ENCODE peak calls at places on chromosomes 1 and 21, in four cellular contexts. T is H9, Z is H1, O is mesendoderm. V is an unnamed sample.

GRCh38 chr1:18320051-18320450 is 160.7 kb upstream of the KLHDC7A start:
- DNase-seq in Z (no peak), O (peak; percentile 34), T (no peak), V (no peak)

GRCh38 chr1:38257374-38257773 is 210.8 kb upstream of the POU3F1 start:
- DNase-seq in T (no peak), O (no peak), Z (no peak), V (no peak)

GRCh38 chr1:10612446-10613160 is 137.9 kb downstream of the PEX14 start:
- DNase-seq in T (peak; percentile 18), Z (no peak), O (no peak), V (no peak)

GRCh38 chr1:41672173-41672572 is 187.7 kb upstream of the EDN2 start:
- DNase-seq in T (no peak), Z (no peak), O (peak; percentile 93), V (peak; percentile 86)

GRCh38 chr1:114505148-114505561 is 5.8 kb downstream of the TRIM33 start:
- DNase-seq in Z (no peak), O (no peak), T (no peak), V (no peak)

GRCh38 chr1:15064217-15064929 is 89.2 kb upstream of the TMEM51 start:
- DNase-seq in O (no peak), T (peak; percentile 42), Z (no peak), V (no peak)

GRCh38 chr1:188027613-188028012 is 1198.9 kb downstream of the PLA2G4A start:
- DNase-seq in O (peak; percentile 11), Z (no peak), T (no peak), V (peak; percentile 97)

GRCh38 chr1:200154069-200154767 is 126.7 kb downstream of the NR5A2 start:
- DNase-seq in T (no peak), Z (no peak), O (peak; percentile 81), V (peak; percentile 16)

GRCh38 chr1:54861070-54861761 is 25.8 kb downstream of the DHCR24 start:
- DNase-seq in O (peak; percentile 78), T (no peak), Z (no peak), V (no peak)

GRCh38 chr1:20589331-20590312 is 725 bp downstream of the CDA start:
- DNase-seq in T (no peak), O (peak; percentile 84), Z (no peak), V (peak; percentile 89)

GRCh38 chr1:97758589-97759057 is 162.2 kb downstream of the DPYD start:
- DNase-seq in T (no peak), Z (no peak), O (no peak), V (no peak)

GRCh38 chr1:116537439-116537838 is 33.4 kb downstream of the CD58 start:
- DNase-seq in T (no peak), O (peak; percentile 18), Z (no peak), V (peak; percentile 58)

GRCh38 chr1:44030606-44031050 is 634 bp downstream of the SLC6A9 start:
- DNase-seq in Z (no peak), T (peak; percentile 70), O (peak; percentile 83), V (peak; percentile 34)

GRCh38 chr1:94873520-94874351 is 53.2 kb downstream of the CNN3 start:
- DNase-seq in O (no peak), Z (no peak), T (no peak), V (peak; percentile 57)

GRCh38 chr21:42260121-42260520 is 41.2 kb downstream of the ABCG1 start:
- DNase-seq in O (no peak), T (no peak), Z (no peak), V (no peak)

GRCh38 chr1:62391369-62391971 is 45.4 kb upstream of the USP1 start:
- DNase-seq in O (peak; percentile 74), Z (peak; percentile 23), T (peak; percentile 76), V (no peak)

GRCh38 chr1:67616394-67616985 is 68.5 kb upstream of the GADD45A start:
- DNase-seq in Z (no peak), O (peak; percentile 4), T (no peak), V (peak; percentile 44)

GRCh38 chr1:222418654-222419053 is 129.2 kb downstream of the HHIPL2 start:
- DNase-seq in O (no peak), T (no peak), Z (no peak), V (no peak)

GRCh38 chr21:43884012-43884860 is 19.2 kb downstream of the AGPAT3 start:
- DNase-seq in T (peak; percentile 73), O (peak; percentile 93), Z (no peak), V (no peak)

GRCh38 chr1:89254658-89255287 is 17.9 kb downstream of the GBP5 start:
- DNase-seq in Z (no peak), T (no peak), O (no peak), V (no peak)

GRCh38 chr1:63877021-63877767 is 103.4 kb downstream of the ROR1 start:
- DNase-seq in T (no peak), O (no peak), Z (no peak), V (no peak)

GRCh38 chr1:119440908-119441307 is 26.0 kb downstream of the HSD3B2 start:
- DNase-seq in T (peak; percentile 46), Z (no peak), O (peak; percentile 61), V (no peak)
- H4K5ac ChIP-seq in T (no peak overlapping the region), Z (no peak overlapping the region), O (no peak overlapping the region), V (no peak overlapping the region)

DNA sequence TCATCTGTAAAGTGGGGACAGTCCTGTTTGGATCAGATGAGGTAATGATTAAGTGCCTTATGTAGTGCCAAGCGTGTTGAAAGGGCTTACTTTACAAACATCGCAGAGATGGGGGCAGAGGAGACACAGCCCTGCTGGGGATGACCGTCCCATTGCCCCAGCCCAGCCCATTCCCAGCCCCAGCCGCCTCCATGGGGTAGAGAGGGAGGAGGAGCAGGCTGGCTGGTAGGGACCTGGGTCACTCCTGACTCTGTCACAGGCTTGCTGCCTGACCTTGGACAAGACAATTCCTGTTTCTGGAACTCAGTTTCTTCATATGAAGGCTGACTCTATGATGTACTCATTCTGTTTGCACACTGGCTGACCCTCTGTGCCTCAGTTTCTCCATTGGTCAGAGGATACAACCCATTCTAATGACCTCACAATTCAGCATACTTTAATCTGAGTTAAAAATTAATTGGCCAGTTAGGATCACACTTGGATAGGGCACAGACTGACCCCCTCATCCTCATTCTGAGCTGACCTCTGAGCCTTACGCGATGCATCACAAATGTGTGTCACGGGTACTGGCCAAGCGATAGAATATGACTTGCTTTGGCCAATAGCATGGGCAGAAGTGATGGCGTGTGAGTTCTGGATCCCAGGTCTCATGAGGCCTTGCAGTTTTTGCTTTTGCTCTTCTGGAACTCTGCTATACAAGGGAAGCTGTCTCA is 91.1 kb downstream of the PTPRU start:
- DNase-seq in Z (no peak), T (no peak), O (no peak), V (no peak)
- H4K5ac ChIP-seq in Z (no peak overlapping the region), T (no peak overlapping the region), O (no peak overlapping the region), V (no peak overlapping the region)

GRCh38 chr1:156933136-156933535 is 12.7 kb downstream of the LRRC71 start:
- DNase-seq in T (no peak), O (no peak), Z (no peak), V (no peak)
- H4K5ac ChIP-seq in T (no peak overlapping the region), O (no peak overlapping the region), Z (no peak overlapping the region), V (no peak overlapping the region)

GRCh38 chr21:38323721-38324591 is 67.2 kb downstream of the KCNJ15 start:
- DNase-seq in T (peak; percentile 43), O (peak; percentile 87), Z (no peak), V (peak; percentile 94)
- H4K5ac ChIP-seq in T (no peak overlapping the region), O (no peak overlapping the region), Z (no peak overlapping the region), V (no peak overlapping the region)

DNA sequence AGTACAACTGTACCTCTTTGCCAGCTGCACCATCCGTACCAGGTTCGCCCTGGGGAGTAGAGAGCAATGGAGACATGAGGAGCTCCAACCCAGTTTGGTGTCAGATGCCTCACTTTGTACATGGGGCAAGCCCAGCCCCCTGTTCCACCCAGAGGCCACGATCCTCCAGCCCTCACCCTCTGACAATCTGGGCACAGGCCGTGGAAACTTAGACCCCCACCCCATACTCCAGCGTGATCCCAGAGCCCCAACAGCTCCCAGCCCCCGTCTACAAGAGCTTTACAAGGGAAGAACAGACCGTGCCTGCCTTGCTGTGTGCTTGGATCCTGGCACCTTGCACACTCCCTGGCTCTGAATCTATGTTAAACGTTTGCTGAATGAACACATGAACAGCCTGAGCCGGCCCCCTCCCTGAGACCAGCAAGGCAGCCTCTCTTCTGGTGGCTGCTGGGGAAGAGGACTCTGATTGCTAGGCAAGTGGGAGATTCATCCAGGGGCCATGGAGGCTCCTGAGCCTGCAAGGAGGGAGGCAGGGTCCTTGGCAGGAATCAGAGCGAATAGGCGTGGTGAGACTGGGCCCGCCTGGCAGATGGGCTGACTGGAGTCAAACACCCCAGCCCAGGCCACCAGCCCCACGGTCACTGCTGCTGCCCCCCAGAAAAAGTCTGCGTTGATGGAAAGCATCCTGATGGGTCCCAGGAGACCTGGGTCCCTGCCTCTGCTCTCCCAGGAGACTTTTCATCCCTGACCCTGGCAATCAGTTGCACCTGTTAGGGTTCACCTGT is 12.5 kb upstream of the PEF1 start:
- DNase-seq in O (no peak), T (no peak), Z (no peak), V (no peak)
- H4K5ac ChIP-seq in O (no peak overlapping the region), T (no peak overlapping the region), Z (no peak overlapping the region), V (no peak overlapping the region)

DNA sequence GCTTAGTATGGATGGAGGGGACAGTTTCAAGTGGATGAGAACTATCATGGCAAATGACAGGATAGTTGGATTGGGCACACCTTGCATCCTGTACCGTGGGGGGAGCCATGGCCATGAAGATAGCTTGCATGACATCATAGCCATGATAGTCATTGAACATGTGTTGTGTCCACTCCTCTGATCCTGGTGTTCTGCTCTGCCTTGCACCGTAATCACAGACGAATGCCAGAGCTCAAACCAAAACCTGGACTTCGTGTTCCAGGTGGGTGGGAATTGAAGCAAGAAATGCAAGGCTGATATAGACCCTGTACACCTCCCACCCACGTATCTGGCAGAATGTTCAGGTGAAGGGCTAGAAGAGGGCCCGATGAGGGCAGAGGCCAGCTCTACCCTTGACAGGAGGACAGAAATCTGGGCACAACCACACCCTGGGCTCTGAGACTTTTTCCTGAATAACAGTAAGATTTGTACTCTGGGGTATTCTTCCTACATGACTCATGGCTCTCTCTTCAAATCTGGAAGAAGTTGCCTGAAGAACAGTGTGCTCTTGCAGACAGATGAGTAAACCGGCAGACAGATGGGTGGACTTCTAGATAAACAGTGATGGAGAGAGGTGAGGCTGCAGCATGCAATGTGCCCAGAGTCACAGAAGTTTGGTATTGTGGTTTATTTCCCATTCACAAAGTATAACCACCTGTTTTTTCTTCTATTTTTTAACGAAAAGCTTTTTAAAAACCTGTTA is 45.0 kb downstream of the KCNJ6 start:
- DNase-seq in O (no peak), Z (no peak), T (no peak), V (peak; percentile 91)
- H4K5ac ChIP-seq in O (no peak overlapping the region), Z (no peak overlapping the region), T (no peak overlapping the region), V (peak overlapping the region; percentile 4)

GRCh38 chr1:167714098-167714850 is 7.5 kb upstream of the MPZL1 start:
- DNase-seq in T (peak; percentile 86), Z (no peak), O (peak; percentile 89), V (no peak)
- H4K5ac ChIP-seq in T (no peak overlapping the region), Z (peak overlapping the region; percentile 91), O (no peak overlapping the region), V (peak overlapping the region; percentile 23)